ENCODE peak calls at places on chromosomes 3 and 15, in eight cellular contexts. One of them, this sample, is unnamed.

GRCh38 chr3:128266453-128266852 is 113.2 kb downstream of the EEFSEC start:
- DNase-seq in cardiac muscle cell: no peak
- DNase-seq in heart left ventricle: no peak
- DNase-seq in left ventricle myocardium inferior: no peak
- DNase-seq in astrocyte of the cerebellum: no peak
- DNase-seq in pancreas: no peak
- DNase-seq in PC-9: peak; percentile 51
- DNase-seq in fibroblast of mammary gland: no peak
- DNase-seq in this sample: no peak

GRCh38 chr3:12190832-12191231 is 32.1 kb upstream of the TIMP4 start:
- DNase-seq in cardiac muscle cell: no peak
- DNase-seq in heart left ventricle: no peak
- DNase-seq in left ventricle myocardium inferior: no peak
- DNase-seq in astrocyte of the cerebellum: no peak
- DNase-seq in pancreas: no peak
- DNase-seq in PC-9: no peak
- DNase-seq in fibroblast of mammary gland: no peak
- DNase-seq in this sample: no peak

GRCh38 chr15:45637552-45638033 is 2.8 kb downstream of the SQOR start:
- DNase-seq in cardiac muscle cell: no peak
- DNase-seq in heart left ventricle: peak; percentile 45
- DNase-seq in left ventricle myocardium inferior: peak; percentile 54
- DNase-seq in astrocyte of the cerebellum: peak; percentile 60
- DNase-seq in pancreas: peak; percentile 74
- DNase-seq in PC-9: peak; percentile 39
- DNase-seq in fibroblast of mammary gland: peak; percentile 94
- DNase-seq in this sample: peak; percentile 96

GRCh38 chr3:12870942-12871341 is 29.6 kb upstream of the RPL32 start:
- DNase-seq in cardiac muscle cell: no peak
- DNase-seq in heart left ventricle: peak; percentile 60
- DNase-seq in left ventricle myocardium inferior: peak; percentile 36
- DNase-seq in astrocyte of the cerebellum: no peak
- DNase-seq in pancreas: no peak
- DNase-seq in PC-9: no peak
- DNase-seq in fibroblast of mammary gland: peak; percentile 83
- DNase-seq in this sample: no peak

GRCh38 chr3:76700323-76700722 is 339.6 kb upstream of the ROBO2 start:
- DNase-seq in cardiac muscle cell: no peak
- DNase-seq in heart left ventricle: no peak
- DNase-seq in left ventricle myocardium inferior: no peak
- DNase-seq in astrocyte of the cerebellum: no peak
- DNase-seq in pancreas: no peak
- DNase-seq in PC-9: no peak
- DNase-seq in fibroblast of mammary gland: no peak
- DNase-seq in this sample: peak; percentile 42

GRCh38 chr15:55970286-55970685 is 23.1 kb downstream of the NEDD4 start:
- DNase-seq in cardiac muscle cell: no peak
- DNase-seq in heart left ventricle: no peak
- DNase-seq in left ventricle myocardium inferior: no peak
- DNase-seq in astrocyte of the cerebellum: no peak
- DNase-seq in pancreas: no peak
- DNase-seq in PC-9: no peak
- DNase-seq in fibroblast of mammary gland: no peak
- DNase-seq in this sample: no peak

GRCh38 chr3:127009531-127009930 is 26.6 kb downstream of the PLXNA1 start:
- DNase-seq in cardiac muscle cell: no peak
- DNase-seq in heart left ventricle: no peak
- DNase-seq in left ventricle myocardium inferior: no peak
- DNase-seq in astrocyte of the cerebellum: no peak
- DNase-seq in pancreas: no peak
- DNase-seq in PC-9: no peak
- DNase-seq in fibroblast of mammary gland: no peak
- DNase-seq in this sample: no peak

GRCh38 chr15:62869116-62869515 is 173.4 kb upstream of the TPM1 start:
- DNase-seq in cardiac muscle cell: no peak
- DNase-seq in heart left ventricle: no peak
- DNase-seq in left ventricle myocardium inferior: no peak
- DNase-seq in astrocyte of the cerebellum: no peak
- DNase-seq in pancreas: no peak
- DNase-seq in PC-9: no peak
- DNase-seq in fibroblast of mammary gland: no peak
- DNase-seq in this sample: no peak

GRCh38 chr3:13013994-13014754 is 59.1 kb downstream of the IQSEC1 start:
- DNase-seq in cardiac muscle cell: no peak
- DNase-seq in heart left ventricle: no peak
- DNase-seq in left ventricle myocardium inferior: no peak
- DNase-seq in astrocyte of the cerebellum: no peak
- DNase-seq in pancreas: peak; percentile 58
- DNase-seq in PC-9: no peak
- DNase-seq in fibroblast of mammary gland: no peak
- DNase-seq in this sample: no peak

GRCh38 chr3:127569160-127569559 is 21.4 kb downstream of the TPRA1 start:
- DNase-seq in cardiac muscle cell: no peak
- DNase-seq in heart left ventricle: no peak
- DNase-seq in left ventricle myocardium inferior: no peak
- DNase-seq in astrocyte of the cerebellum: no peak
- DNase-seq in pancreas: no peak
- DNase-seq in PC-9: no peak
- DNase-seq in fibroblast of mammary gland: no peak
- DNase-seq in this sample: no peak

GRCh38 chr3:54963621-54964020 is 35.8 kb upstream of the LRTM1 start:
- DNase-seq in cardiac muscle cell: no peak
- DNase-seq in heart left ventricle: no peak
- DNase-seq in left ventricle myocardium inferior: no peak
- DNase-seq in astrocyte of the cerebellum: no peak
- DNase-seq in pancreas: no peak
- DNase-seq in PC-9: no peak
- DNase-seq in fibroblast of mammary gland: no peak
- DNase-seq in this sample: no peak

GRCh38 chr3:58074997-58075396 is 66.8 kb downstream of the FLNB start:
- DNase-seq in cardiac muscle cell: no peak
- DNase-seq in heart left ventricle: no peak
- DNase-seq in left ventricle myocardium inferior: no peak
- DNase-seq in astrocyte of the cerebellum: no peak
- DNase-seq in pancreas: no peak
- DNase-seq in PC-9: no peak
- DNase-seq in fibroblast of mammary gland: no peak
- DNase-seq in this sample: no peak

GRCh38 chr15:81085213-81085612 is 48.9 kb upstream of the CFAP161 start:
- DNase-seq in cardiac muscle cell: no peak
- DNase-seq in heart left ventricle: no peak
- DNase-seq in left ventricle myocardium inferior: no peak
- DNase-seq in astrocyte of the cerebellum: no peak
- DNase-seq in pancreas: no peak
- DNase-seq in PC-9: no peak
- DNase-seq in fibroblast of mammary gland: no peak
- DNase-seq in this sample: no peak

GRCh38 chr3:69433016-69433937 is 47.4 kb upstream of the FRMD4B start:
- DNase-seq in cardiac muscle cell: peak; percentile 42
- DNase-seq in heart left ventricle: no peak
- DNase-seq in left ventricle myocardium inferior: no peak
- DNase-seq in astrocyte of the cerebellum: no peak
- DNase-seq in pancreas: no peak
- DNase-seq in PC-9: peak; percentile 28
- DNase-seq in fibroblast of mammary gland: no peak
- DNase-seq in this sample: no peak

GRCh38 chr15:43104426-43104825 is 1.4 kb downstream of the UBR1 start:
- DNase-seq in cardiac muscle cell: no peak
- DNase-seq in heart left ventricle: no peak
- DNase-seq in left ventricle myocardium inferior: no peak
- DNase-seq in astrocyte of the cerebellum: no peak
- DNase-seq in pancreas: no peak
- DNase-seq in PC-9: no peak
- DNase-seq in fibroblast of mammary gland: peak; percentile 10
- DNase-seq in this sample: no peak

DNA sequence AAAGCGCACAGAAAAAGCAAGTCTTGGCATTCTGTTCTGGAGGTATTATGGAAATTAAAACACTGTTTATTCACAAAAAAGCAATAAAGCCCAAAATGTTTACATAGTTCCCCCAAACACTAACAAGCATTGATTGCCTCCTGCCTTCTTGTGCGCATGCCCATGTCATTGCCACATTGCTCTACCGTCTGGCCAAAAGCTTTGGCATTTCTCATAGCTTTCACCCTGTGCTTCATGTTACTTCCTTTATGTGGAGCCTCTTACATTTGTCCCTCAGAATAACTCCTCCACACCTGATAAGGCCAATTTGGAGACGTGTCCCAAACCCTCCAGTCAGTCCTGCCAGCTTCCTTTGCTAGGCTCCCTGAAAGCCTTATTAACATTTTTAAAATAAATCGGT is 680.8 kb downstream of the GBE1 start:
- DNase-seq in cardiac muscle cell: peak; percentile 3
- DNase-seq in heart left ventricle: no peak
- DNase-seq in left ventricle myocardium inferior: no peak
- DNase-seq in astrocyte of the cerebellum: no peak
- DNase-seq in pancreas: no peak
- DNase-seq in PC-9: no peak
- DNase-seq in fibroblast of mammary gland: no peak
- DNase-seq in this sample: no peak
- TF ChIP-seq CTCF in cardiac muscle cell: no peak
- TF ChIP-seq CTCF in heart left ventricle: no peak
- TF ChIP-seq CTCF in left ventricle myocardium inferior: no peak
- TF ChIP-seq CTCF in astrocyte of the cerebellum: no peak
- TF ChIP-seq CTCF in pancreas: no peak
- TF ChIP-seq CTCF in PC-9: no peak
- TF ChIP-seq CTCF in fibroblast of mammary gland: no peak
- TF ChIP-seq CTCF in this sample: no peak

GRCh38 chr3:123620338-123620737 is 35.5 kb upstream of the HACD2 start:
- DNase-seq in cardiac muscle cell: no peak
- DNase-seq in heart left ventricle: no peak
- DNase-seq in left ventricle myocardium inferior: no peak
- DNase-seq in astrocyte of the cerebellum: no peak
- DNase-seq in pancreas: no peak
- DNase-seq in PC-9: no peak
- DNase-seq in fibroblast of mammary gland: peak; percentile 21
- DNase-seq in this sample: no peak

GRCh38 chr3:123618076-123618703 is 33.3 kb upstream of the HACD2 start:
- DNase-seq in cardiac muscle cell: no peak
- DNase-seq in heart left ventricle: no peak
- DNase-seq in left ventricle myocardium inferior: no peak
- DNase-seq in astrocyte of the cerebellum: no peak
- DNase-seq in pancreas: no peak
- DNase-seq in PC-9: no peak
- DNase-seq in fibroblast of mammary gland: no peak
- DNase-seq in this sample: no peak

GRCh38 chr3:123621510-123622189 is 36.8 kb upstream of the HACD2 start:
- DNase-seq in cardiac muscle cell: no peak
- DNase-seq in heart left ventricle: no peak
- DNase-seq in left ventricle myocardium inferior: no peak
- DNase-seq in astrocyte of the cerebellum: no peak
- DNase-seq in pancreas: no peak
- DNase-seq in PC-9: no peak
- DNase-seq in fibroblast of mammary gland: no peak
- DNase-seq in this sample: no peak

GRCh38 chr3:123616593-123616992 is 31.7 kb upstream of the HACD2 start:
- DNase-seq in cardiac muscle cell: no peak
- DNase-seq in heart left ventricle: no peak
- DNase-seq in left ventricle myocardium inferior: no peak
- DNase-seq in astrocyte of the cerebellum: no peak
- DNase-seq in pancreas: no peak
- DNase-seq in PC-9: no peak
- DNase-seq in fibroblast of mammary gland: no peak
- DNase-seq in this sample: no peak

GRCh38 chr3:123618768-123619484 is 34.1 kb upstream of the HACD2 start:
- DNase-seq in cardiac muscle cell: peak; percentile 19
- DNase-seq in heart left ventricle: peak; percentile 81
- DNase-seq in left ventricle myocardium inferior: peak; percentile 72
- DNase-seq in astrocyte of the cerebellum: peak; percentile 68
- DNase-seq in pancreas: no peak
- DNase-seq in PC-9: peak; percentile 66
- DNase-seq in fibroblast of mammary gland: peak; percentile 84
- DNase-seq in this sample: peak; percentile 84
- H3K4me3 ChIP-seq in cardiac muscle cell: no peak overlapping the region
- H3K4me3 ChIP-seq in heart left ventricle: no peak overlapping the region
- H3K4me3 ChIP-seq in left ventricle myocardium inferior: no peak overlapping the region
- H3K4me3 ChIP-seq in astrocyte of the cerebellum: no peak overlapping the region
- H3K4me3 ChIP-seq in pancreas: no peak overlapping the region
- H3K4me3 ChIP-seq in PC-9: no peak overlapping the region
- H3K4me3 ChIP-seq in fibroblast of mammary gland: no peak overlapping the region
- H3K4me3 ChIP-seq in this sample: no peak overlapping the region

DNA sequence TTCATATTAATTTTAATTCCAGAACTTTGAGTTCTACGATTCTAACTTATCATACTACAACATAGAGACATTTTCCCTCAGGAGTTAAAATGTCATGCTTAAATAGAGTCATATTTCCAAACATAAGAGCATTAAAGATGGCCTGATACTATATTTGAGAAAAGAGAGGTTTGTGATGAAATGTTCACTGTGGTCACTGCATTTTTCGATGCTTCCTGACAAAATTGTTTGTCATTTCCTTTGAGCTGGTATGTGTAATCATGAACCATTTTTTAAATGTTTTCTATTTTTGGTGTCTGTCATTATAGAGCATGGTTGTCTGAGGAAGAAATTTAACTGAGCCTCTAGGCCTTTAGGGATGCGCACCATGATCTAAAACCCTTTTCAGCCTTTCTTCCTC is 721.4 kb upstream of the NR2F2 start:
- DNase-seq in cardiac muscle cell: no peak
- DNase-seq in heart left ventricle: no peak
- DNase-seq in left ventricle myocardium inferior: no peak
- DNase-seq in astrocyte of the cerebellum: no peak
- DNase-seq in pancreas: no peak
- DNase-seq in PC-9: no peak
- DNase-seq in fibroblast of mammary gland: peak; percentile 45
- DNase-seq in this sample: peak; percentile 22
- TF ChIP-seq CTCF in cardiac muscle cell: no peak
- TF ChIP-seq CTCF in heart left ventricle: no peak
- TF ChIP-seq CTCF in left ventricle myocardium inferior: no peak
- TF ChIP-seq CTCF in astrocyte of the cerebellum: no peak
- TF ChIP-seq CTCF in pancreas: no peak
- TF ChIP-seq CTCF in PC-9: no peak
- TF ChIP-seq CTCF in fibroblast of mammary gland: no peak
- TF ChIP-seq CTCF in this sample: no peak

DNA sequence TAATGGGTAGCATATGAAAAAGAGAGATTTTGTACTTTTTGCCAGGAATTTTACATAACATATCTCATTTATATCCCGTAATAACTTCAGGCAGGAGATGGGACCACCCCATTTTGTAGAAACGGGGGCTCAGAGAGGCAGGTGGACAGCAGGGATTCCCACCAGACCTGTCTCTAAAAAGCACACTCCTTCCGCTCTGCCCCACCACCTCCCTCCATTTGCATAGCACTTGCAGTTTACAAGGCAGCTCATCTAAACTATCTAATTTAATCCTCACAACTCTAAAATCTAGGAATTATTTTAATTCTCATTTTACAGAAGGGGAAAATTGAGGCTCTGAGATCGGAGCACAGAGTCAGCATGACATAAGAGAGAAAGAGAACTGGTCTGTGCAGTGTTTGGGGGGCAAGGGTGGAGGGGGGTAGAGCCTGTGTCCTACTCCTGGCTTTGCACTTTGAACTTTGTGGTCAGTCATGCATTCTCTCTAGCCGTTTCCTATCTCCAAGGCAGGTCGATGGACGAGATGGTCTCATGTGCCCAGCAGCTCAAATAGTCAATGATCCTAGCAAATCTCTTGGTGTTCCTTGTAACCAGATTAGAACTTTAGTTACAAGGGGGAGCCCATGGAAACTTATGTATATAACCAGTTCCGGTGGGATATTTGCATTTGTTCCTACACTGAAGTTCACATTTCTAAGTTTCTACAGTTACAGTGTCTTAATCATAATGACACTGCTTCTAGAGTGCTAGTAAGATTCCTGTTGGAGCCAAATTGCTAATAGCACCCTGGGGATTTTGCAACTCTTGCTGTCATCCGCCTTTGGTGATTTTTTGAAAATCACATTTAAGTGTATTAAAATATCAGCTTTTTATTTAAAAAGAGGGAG is 18.6 kb downstream of the CRYGS start:
- DNase-seq in cardiac muscle cell: no peak
- DNase-seq in heart left ventricle: no peak
- DNase-seq in left ventricle myocardium inferior: no peak
- DNase-seq in astrocyte of the cerebellum: no peak
- DNase-seq in pancreas: no peak
- DNase-seq in PC-9: no peak
- DNase-seq in fibroblast of mammary gland: no peak
- DNase-seq in this sample: no peak
- H3K4me3 ChIP-seq in cardiac muscle cell: no peak overlapping the region
- H3K4me3 ChIP-seq in heart left ventricle: no peak overlapping the region
- H3K4me3 ChIP-seq in left ventricle myocardium inferior: no peak overlapping the region
- H3K4me3 ChIP-seq in astrocyte of the cerebellum: no peak overlapping the region
- H3K4me3 ChIP-seq in pancreas: no peak overlapping the region
- H3K4me3 ChIP-seq in PC-9: no peak overlapping the region
- H3K4me3 ChIP-seq in fibroblast of mammary gland: no peak overlapping the region
- H3K4me3 ChIP-seq in this sample: no peak overlapping the region